ENCODE peak calls at places on chromosomes 11 and 22, in five cellular contexts. One of them, this sample, is unnamed.

GRCh38 chr22:49230194-49230577 is 597.5 kb downstream of the BRD1 start:
- DNase-seq in anterior cingulate cortex: no peak
- DNase-seq in iris pigment epithelial cell: no peak
- DNase-seq in pulmonary artery endothelial cell: no peak
- DNase-seq in mucosa of descending colon: no peak
- DNase-seq in this sample: no peak

GRCh38 chr11:43508511-43508918 is 149.8 kb downstream of the TTC17 start:
- DNase-seq in iris pigment epithelial cell: peak
- DNase-seq in anterior cingulate cortex: no peak
- DNase-seq in pulmonary artery endothelial cell: no peak
- DNase-seq in mucosa of descending colon: peak
- DNase-seq in this sample: no peak

GRCh38 chr22:27174970-27175369 is 517.6 kb downstream of the MIAT start:
- DNase-seq in pulmonary artery endothelial cell: no peak
- DNase-seq in anterior cingulate cortex: no peak
- DNase-seq in iris pigment epithelial cell: no peak
- DNase-seq in mucosa of descending colon: no peak
- DNase-seq in this sample: no peak

GRCh38 chr11:16169541-16169940 is 186.8 kb downstream of the SOX6 start:
- DNase-seq in iris pigment epithelial cell: peak
- DNase-seq in anterior cingulate cortex: no peak
- DNase-seq in pulmonary artery endothelial cell: no peak
- DNase-seq in mucosa of descending colon: no peak
- DNase-seq in this sample: no peak

GRCh38 chr11:73995731-73996130 is 13.1 kb upstream of the UCP2 start:
- DNase-seq in pulmonary artery endothelial cell: no peak
- DNase-seq in anterior cingulate cortex: no peak
- DNase-seq in mucosa of descending colon: no peak
- DNase-seq in iris pigment epithelial cell: no peak
- DNase-seq in this sample: no peak

GRCh38 chr11:134385774-134386565 is 26.1 kb downstream of the B3GAT1 start:
- DNase-seq in pulmonary artery endothelial cell: no peak
- DNase-seq in iris pigment epithelial cell: no peak
- DNase-seq in anterior cingulate cortex: peak
- DNase-seq in mucosa of descending colon: no peak
- DNase-seq in this sample: no peak

GRCh38 chr22:27881404-27881803 is 37.7 kb downstream of the PITPNB start:
- DNase-seq in mucosa of descending colon: peak
- DNase-seq in iris pigment epithelial cell: peak
- DNase-seq in pulmonary artery endothelial cell: no peak
- DNase-seq in anterior cingulate cortex: peak
- DNase-seq in this sample: no peak

GRCh38 chr11:75013051-75013450 is 24.3 kb downstream of the NEU3 start:
- DNase-seq in mucosa of descending colon: no peak
- DNase-seq in pulmonary artery endothelial cell: no peak
- DNase-seq in anterior cingulate cortex: no peak
- DNase-seq in iris pigment epithelial cell: peak
- DNase-seq in this sample: no peak

GRCh38 chr22:50572965-50573364 is 5.3 kb downstream of the CPT1B start:
- DNase-seq in anterior cingulate cortex: no peak
- DNase-seq in pulmonary artery endothelial cell: no peak
- DNase-seq in mucosa of descending colon: no peak
- DNase-seq in iris pigment epithelial cell: no peak
- DNase-seq in this sample: no peak

GRCh38 chr11:74182635-74183034 is 11.5 kb downstream of the PPME1 start:
- DNase-seq in iris pigment epithelial cell: peak
- DNase-seq in pulmonary artery endothelial cell: no peak
- DNase-seq in anterior cingulate cortex: no peak
- DNase-seq in mucosa of descending colon: no peak
- DNase-seq in this sample: no peak

GRCh38 chr22:40867109-40867508 is 5.2 kb upstream of the DNAJB7 start:
- DNase-seq in anterior cingulate cortex: no peak
- DNase-seq in mucosa of descending colon: no peak
- DNase-seq in iris pigment epithelial cell: no peak
- DNase-seq in pulmonary artery endothelial cell: no peak
- DNase-seq in this sample: no peak

GRCh38 chr11:77040889-77041288 is 6.7 kb downstream of the B3GNT6 start:
- DNase-seq in mucosa of descending colon: no peak
- DNase-seq in anterior cingulate cortex: no peak
- DNase-seq in pulmonary artery endothelial cell: no peak
- DNase-seq in iris pigment epithelial cell: no peak
- DNase-seq in this sample: no peak

GRCh38 chr11:7874061-7874460 is 57.0 kb downstream of the OR10A6 start:
- DNase-seq in anterior cingulate cortex: no peak
- DNase-seq in iris pigment epithelial cell: no peak
- DNase-seq in mucosa of descending colon: no peak
- DNase-seq in pulmonary artery endothelial cell: no peak
- DNase-seq in this sample: no peak

GRCh38 chr22:34622602-34623001 is 443.4 kb upstream of the ISX start:
- DNase-seq in pulmonary artery endothelial cell: no peak
- DNase-seq in iris pigment epithelial cell: no peak
- DNase-seq in anterior cingulate cortex: no peak
- DNase-seq in mucosa of descending colon: peak
- DNase-seq in this sample: no peak

GRCh38 chr22:47172771-47173534 is 410.5 kb downstream of the TBC1D22A start:
- DNase-seq in mucosa of descending colon: no peak
- DNase-seq in iris pigment epithelial cell: no peak
- DNase-seq in pulmonary artery endothelial cell: no peak
- DNase-seq in anterior cingulate cortex: no peak
- DNase-seq in this sample: no peak

GRCh38 chr22:39123811-39124668 is 27.0 kb downstream of the APOBEC3H start:
- DNase-seq in mucosa of descending colon: no peak
- DNase-seq in pulmonary artery endothelial cell: no peak
- DNase-seq in anterior cingulate cortex: no peak
- DNase-seq in iris pigment epithelial cell: no peak
- DNase-seq in this sample: no peak